ENCODE peak calls at places on chromosomes 3 and 15, in five cellular contexts. One of them, this sample, is unnamed.

GRCh38 chr3:150830094-150830681 is 67.2 kb upstream of the SIAH2 start:
- DNase-seq in frontal cortex: no peak
- DNase-seq in A172: no peak
- DNase-seq in progenitor cell of endocrine pancreas: no peak
- DNase-seq in non-pigmented ciliary epithelial cell: no peak
- DNase-seq in this sample: no peak

GRCh38 chr3:144362126-144362525 is 390.5 kb downstream of the DIPK2A start:
- DNase-seq in A172: no peak
- DNase-seq in progenitor cell of endocrine pancreas: no peak
- DNase-seq in frontal cortex: no peak
- DNase-seq in non-pigmented ciliary epithelial cell: no peak
- DNase-seq in this sample: no peak

GRCh38 chr3:48847586-48848423 is at the start of gene PRKAR2A:
- DNase-seq in A172: peak; percentile 70
- DNase-seq in non-pigmented ciliary epithelial cell: peak; percentile 49
- DNase-seq in progenitor cell of endocrine pancreas: peak; percentile 71
- DNase-seq in frontal cortex: peak; percentile 95
- DNase-seq in this sample: peak; percentile 92

GRCh38 chr15:41620536-41621199 is 39.5 kb upstream of the MGA start:
- DNase-seq in frontal cortex: no peak
- DNase-seq in progenitor cell of endocrine pancreas: no peak
- DNase-seq in non-pigmented ciliary epithelial cell: no peak
- DNase-seq in A172: peak; percentile 13
- DNase-seq in this sample: no peak

GRCh38 chr15:51793521-51793920 is 35.9 kb upstream of the TMOD3 start:
- DNase-seq in non-pigmented ciliary epithelial cell: no peak
- DNase-seq in frontal cortex: no peak
- DNase-seq in A172: no peak
- DNase-seq in progenitor cell of endocrine pancreas: no peak
- DNase-seq in this sample: no peak

GRCh38 chr3:126053513-126053912 is 30.4 kb downstream of the SLC41A3 start:
- DNase-seq in progenitor cell of endocrine pancreas: no peak
- DNase-seq in A172: peak; percentile 28
- DNase-seq in frontal cortex: no peak
- DNase-seq in non-pigmented ciliary epithelial cell: no peak
- DNase-seq in this sample: no peak

GRCh38 chr3:27675287-27675686 is 46.8 kb downstream of the EOMES start:
- DNase-seq in A172: no peak
- DNase-seq in non-pigmented ciliary epithelial cell: no peak
- DNase-seq in frontal cortex: no peak
- DNase-seq in progenitor cell of endocrine pancreas: no peak
- DNase-seq in this sample: no peak

GRCh38 chr15:25775317-25775912 is 87.7 kb downstream of the ATP10A start:
- DNase-seq in non-pigmented ciliary epithelial cell: no peak
- DNase-seq in progenitor cell of endocrine pancreas: no peak
- DNase-seq in A172: no peak
- DNase-seq in frontal cortex: peak; percentile 49
- DNase-seq in this sample: no peak

GRCh38 chr3:126621171-126621570 is 33.8 kb downstream of the TXNRD3 start:
- DNase-seq in A172: peak; percentile 86
- DNase-seq in progenitor cell of endocrine pancreas: no peak
- DNase-seq in frontal cortex: no peak
- DNase-seq in non-pigmented ciliary epithelial cell: no peak
- DNase-seq in this sample: no peak

GRCh38 chr15:48992545-48992944 is 28.8 kb upstream of the SHC4 start:
- DNase-seq in progenitor cell of endocrine pancreas: no peak
- DNase-seq in frontal cortex: no peak
- DNase-seq in non-pigmented ciliary epithelial cell: no peak
- DNase-seq in A172: no peak
- DNase-seq in this sample: no peak

GRCh38 chr3:127141921-127142730 is 50.8 kb upstream of the PRR23E start:
- DNase-seq in progenitor cell of endocrine pancreas: no peak
- DNase-seq in A172: peak; percentile 81
- DNase-seq in non-pigmented ciliary epithelial cell: no peak
- DNase-seq in frontal cortex: no peak
- DNase-seq in this sample: peak; percentile 44

This sample was measured in H1.